ENCODE peak calls at places on chromosome 3, in nine cellular contexts. V is A549, N is ovary, T is transverse colon, B is tibial nerve, O is stomach, W is suprapubic skin, X is esophagus muscularis mucosa, D is SK-N-SH. M is an unnamed sample.
A peak's percentile ranks its signal among the peaks of the same experiment; 100 is the strongest.

GRCh38 chr3:195546130-195546560 is 3.0 kb upstream of the PPP1R2 start:
- DNase-seq in V (peak; percentile 60), N (peak; percentile 67), T (peak; percentile 26), B (no peak), O (peak; percentile 43), W (peak; percentile 77), X (peak; percentile 91), D (no peak), M (peak; percentile 86)

GRCh38 chr3:19967812-19968211 is 20.9 kb downstream of the RAB5A start:
- DNase-seq in V (no peak), N (no peak), T (no peak), B (no peak), O (no peak), W (no peak), X (no peak), D (no peak), M (no peak)

GRCh38 chr3:37136067-37136466 is 38.3 kb downstream of the LRRFIP2 start:
- DNase-seq in V (no peak), N (no peak), T (no peak), B (no peak), O (no peak), W (no peak), X (no peak), D (no peak), M (no peak)

GRCh38 chr3:177465243-177465642 is 268.0 kb upstream of the TBL1XR1 start:
- DNase-seq in V (no peak), N (no peak), T (peak; percentile 47), B (no peak), O (peak; percentile 59), W (no peak), X (no peak), D (no peak), M (peak; percentile 94)

GRCh38 chr3:18098960-18099587 is 326.1 kb downstream of the SATB1 start:
- DNase-seq in V (peak; percentile 78), N (no peak), T (no peak), B (no peak), O (no peak), W (no peak), X (no peak), D (no peak), M (no peak)

GRCh38 chr3:63791974-63792373 is 27.1 kb upstream of the C3orf49 start:
- DNase-seq in V (peak; percentile 10), N (no peak), T (no peak), B (no peak), O (no peak), W (no peak), X (no peak), D (no peak), M (no peak)

GRCh38 chr3:126930936-126931600 is 51.8 kb upstream of the PLXNA1 start:
- DNase-seq in V (no peak), N (no peak), T (no peak), B (no peak), O (no peak), W (no peak), X (no peak), D (no peak), M (peak; percentile 46)

GRCh38 chr3:11624161-11624560 is 19.6 kb downstream of the VGLL4 start:
- DNase-seq in V (no peak), N (no peak), T (no peak), B (no peak), O (no peak), W (no peak), X (no peak), D (no peak), M (no peak)

GRCh38 chr3:153372326-153372725 is 210.3 kb downstream of the RAP2B start:
- DNase-seq in V (no peak), N (no peak), T (no peak), B (no peak), O (no peak), W (no peak), X (no peak), D (no peak), M (no peak)

GRCh38 chr3:72887723-72888545 is at the start of gene GXYLT2:
- DNase-seq in V (peak; percentile 75), N (peak; percentile 80), T (peak; percentile 68), B (peak; percentile 31), O (peak; percentile 53), W (peak; percentile 75), X (no peak), D (peak; percentile 89), M (peak; percentile 83)

GRCh38 chr3:30768703-30769550 is 125.5 kb downstream of the GADL1 start:
- DNase-seq in V (peak; percentile 62), N (peak; percentile 74), T (peak; percentile 69), B (peak; percentile 73), O (peak; percentile 76), W (no peak), X (no peak), D (peak; percentile 49), M (peak; percentile 78)

GRCh38 chr3:46112296-46112695 is 85.0 kb upstream of the XCR1 start:
- DNase-seq in V (no peak), N (no peak), T (no peak), B (no peak), O (no peak), W (no peak), X (no peak), D (no peak), M (no peak)

GRCh38 chr3:123571264-123571972 is 13.4 kb downstream of the HACD2 start:
- DNase-seq in V (no peak), N (no peak), T (no peak), B (no peak), O (no peak), W (no peak), X (no peak), D (no peak), M (no peak)

GRCh38 chr3:125140011-125140813 is 72.3 kb downstream of the SLC12A8 start:
- DNase-seq in V (no peak), N (no peak), T (no peak), B (no peak), O (no peak), W (no peak), X (no peak), D (no peak), M (no peak)

GRCh38 chr3:69115731-69116130 is 6.7 kb downstream of the LMOD3 start:
- DNase-seq in V (no peak), N (no peak), T (no peak), B (no peak), O (no peak), W (no peak), X (no peak), D (no peak), M (no peak)

GRCh38 chr3:13902648-13903238 is 22.9 kb upstream of the WNT7A start:
- DNase-seq in V (no peak), N (no peak), T (no peak), B (no peak), O (no peak), W (no peak), X (no peak), D (no peak), M (no peak)

GRCh38 chr3:13896473-13897154 is 16.7 kb upstream of the WNT7A start:
- DNase-seq in V (peak; percentile 78), N (peak; percentile 69), T (peak; percentile 59), B (no peak), O (peak; percentile 63), W (no peak), X (no peak), D (peak; percentile 70), M (peak; percentile 72)

DNA sequence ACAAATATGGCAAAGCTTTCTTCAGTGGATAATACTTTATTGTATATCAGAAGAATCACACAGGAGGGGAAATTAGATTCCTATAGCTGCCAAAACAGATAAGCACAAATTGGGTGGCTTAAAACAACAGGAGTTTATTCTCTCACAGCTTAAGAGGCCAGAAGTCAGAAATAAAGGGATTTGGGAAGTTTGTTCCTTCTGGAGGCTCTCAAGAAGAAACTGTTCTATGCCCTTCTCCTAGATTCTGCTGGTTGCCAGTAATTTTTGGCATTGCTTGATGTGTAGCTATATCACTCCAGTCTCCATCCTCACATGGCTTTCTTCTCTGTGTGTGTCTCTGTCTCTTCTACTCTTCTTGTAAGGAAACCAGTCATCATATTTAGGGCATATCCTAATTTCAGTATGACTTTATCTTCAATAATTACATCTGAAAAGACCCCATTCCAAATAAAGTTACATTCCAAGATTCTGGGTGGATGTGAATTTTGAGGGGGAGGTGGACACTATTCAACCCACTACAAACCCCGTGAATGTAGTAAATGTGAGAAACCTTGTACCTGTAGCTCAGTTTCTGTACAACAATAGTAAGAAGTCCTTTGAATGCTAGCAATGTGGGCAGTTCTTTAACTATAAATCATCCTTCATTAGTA is 22.2 kb upstream of the WNT7A start:
- DNase-seq in V (no peak), N (no peak), T (no peak), B (no peak), O (no peak), W (no peak), X (no peak), D (no peak), M (no peak)
- H3K9me3 ChIP-seq in V (peaks cover 77% of the 10 kb centered on the region), N (no peaks in the 10 kb centered on the region), T (peaks cover 63% of the 10 kb centered on the region), B (no peaks in the 10 kb centered on the region), O (peaks cover 81% of the 10 kb centered on the region), W (peaks cover 43% of the 10 kb centered on the region), X (peaks cover 52% of the 10 kb centered on the region), D (peaks cover 15% of the 10 kb centered on the region), M (peaks cover 23% of the 10 kb centered on the region)

GRCh38 chr3:52174896-52175295 is 20.7 kb upstream of the POC1A start:
- DNase-seq in V (no peak), N (no peak), T (no peak), B (no peak), O (no peak), W (peak; percentile 43), X (no peak), D (no peak), M (peak; percentile 35)
- H3K27ac ChIP-seq in V (no peak overlapping the region), N (no peak overlapping the region), T (no peak overlapping the region), B (no peak overlapping the region), O (no peak overlapping the region), W (no peak overlapping the region), X (no peak overlapping the region), D (no peak overlapping the region), M (no peak overlapping the region)

GRCh38 chr3:1350885-1351284 is 258.1 kb downstream of the CNTN6 start:
- DNase-seq in V (no peak), N (no peak), T (no peak), B (no peak), O (no peak), W (no peak), X (no peak), D (no peak), M (no peak)

GRCh38 chr3:1346386-1346785 is 253.6 kb downstream of the CNTN6 start:
- DNase-seq in V (no peak), N (no peak), T (no peak), B (no peak), O (no peak), W (no peak), X (no peak), D (no peak), M (no peak)

DNA sequence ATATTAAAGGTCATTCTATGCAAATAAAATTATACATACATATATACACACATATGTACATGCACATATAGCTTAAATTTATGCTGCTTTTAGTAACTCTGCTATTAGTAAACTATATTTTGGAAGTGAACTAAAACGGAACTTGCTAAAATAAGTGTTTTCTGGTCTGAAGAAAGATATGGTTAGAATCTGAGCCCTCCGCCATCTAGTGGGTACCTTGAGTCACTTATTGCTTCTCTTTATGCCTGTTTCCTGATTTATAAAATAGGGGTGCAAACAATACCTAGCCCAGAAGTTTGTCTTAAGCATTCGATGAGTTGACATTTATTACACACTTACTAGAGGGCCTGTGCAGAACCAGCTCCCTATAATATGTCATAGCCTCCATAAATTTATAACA is 255.7 kb downstream of the CNTN6 start:
- DNase-seq in V (no peak), N (no peak), T (no peak), B (no peak), O (no peak), W (no peak), X (no peak), D (no peak), M (no peak)
- TF ChIP-seq EP300 in V (no peak), N (no peak), T (no peak), B (no peak), O (no peak), W (no peak), X (no peak), D (no peak), M (no peak)

GRCh38 chr3:136279092-136279491 is 29.0 kb downstream of the PCCB start:
- DNase-seq in V (no peak), N (no peak), T (no peak), B (no peak), O (no peak), W (no peak), X (no peak), D (no peak), M (no peak)
- H3K9me3 ChIP-seq in V (peaks cover 22% of the 10 kb centered on the region), N (peaks cover 2% of the 10 kb centered on the region), T (peaks cover 13% of the 10 kb centered on the region), B (no peaks in the 10 kb centered on the region), O (peaks cover 25% of the 10 kb centered on the region), W (peaks cover 11% of the 10 kb centered on the region), X (peaks cover 26% of the 10 kb centered on the region), D (peaks cover 24% of the 10 kb centered on the region), M (peaks cover 4% of the 10 kb centered on the region)